ENCODE peak calls at places on chromosomes 4 and X, in ten cellular contexts. One of them, this sample, is unnamed.

GRCh38 chr4:165905405-165906027 is 32.5 kb downstream of the TLL1 start:
- DNase-seq in D721Med: no peak
- DNase-seq in tibial nerve: no peak
- DNase-seq in mucosa of descending colon: no peak
- DNase-seq in omental fat pad: no peak
- DNase-seq in foreskin keratinocyte: peak; percentile 12
- DNase-seq in mammary epithelial cell: no peak
- DNase-seq in MCF 10A: peak; percentile 18
- DNase-seq in tibial artery: no peak
- DNase-seq in body of pancreas: no peak
- DNase-seq in this sample: no peak

GRCh38 chr4:57068237-57068981 is 41.8 kb downstream of the IGFBP7 start:
- DNase-seq in D721Med: no peak
- DNase-seq in tibial nerve: no peak
- DNase-seq in mucosa of descending colon: no peak
- DNase-seq in omental fat pad: no peak
- DNase-seq in foreskin keratinocyte: no peak
- DNase-seq in mammary epithelial cell: no peak
- DNase-seq in MCF 10A: no peak
- DNase-seq in tibial artery: no peak
- DNase-seq in body of pancreas: no peak
- DNase-seq in this sample: no peak

GRCh38 chrX:76253432-76253831 is 80.6 kb downstream of the PBDC1 start:
- DNase-seq in D721Med: no peak
- DNase-seq in tibial nerve: no peak
- DNase-seq in mucosa of descending colon: no peak
- DNase-seq in omental fat pad: no peak
- DNase-seq in foreskin keratinocyte: no peak
- DNase-seq in mammary epithelial cell: peak; percentile 32
- DNase-seq in MCF 10A: peak; percentile 66
- DNase-seq in tibial artery: no peak
- DNase-seq in body of pancreas: peak; percentile 11
- DNase-seq in this sample: peak; percentile 11

GRCh38 chr4:173270312-173271027 is 63.7 kb downstream of the HMGB2 start:
- DNase-seq in D721Med: no peak
- DNase-seq in tibial nerve: no peak
- DNase-seq in mucosa of descending colon: no peak
- DNase-seq in omental fat pad: no peak
- DNase-seq in foreskin keratinocyte: no peak
- DNase-seq in mammary epithelial cell: no peak
- DNase-seq in MCF 10A: no peak
- DNase-seq in tibial artery: no peak
- DNase-seq in body of pancreas: no peak
- DNase-seq in this sample: no peak

GRCh38 chr4:155442267-155443105 is 65.7 kb upstream of the MAP9 start:
- DNase-seq in D721Med: no peak
- DNase-seq in tibial nerve: peak; percentile 78
- DNase-seq in mucosa of descending colon: peak; percentile 64
- DNase-seq in omental fat pad: peak; percentile 82
- DNase-seq in foreskin keratinocyte: peak; percentile 14
- DNase-seq in mammary epithelial cell: peak; percentile 59
- DNase-seq in MCF 10A: peak; percentile 81
- DNase-seq in tibial artery: peak; percentile 87
- DNase-seq in body of pancreas: peak; percentile 86
- DNase-seq in this sample: peak; percentile 35

GRCh38 chr4:151808120-151808529 is 47.3 kb upstream of the GATB start:
- DNase-seq in D721Med: no peak
- DNase-seq in tibial nerve: no peak
- DNase-seq in mucosa of descending colon: no peak
- DNase-seq in omental fat pad: no peak
- DNase-seq in foreskin keratinocyte: no peak
- DNase-seq in mammary epithelial cell: peak; percentile 24
- DNase-seq in MCF 10A: peak; percentile 18
- DNase-seq in tibial artery: no peak
- DNase-seq in body of pancreas: no peak
- DNase-seq in this sample: no peak

GRCh38 chr4:47650584-47651130 is 165.6 kb downstream of the ATP10D start:
- DNase-seq in D721Med: no peak
- DNase-seq in tibial nerve: no peak
- DNase-seq in mucosa of descending colon: no peak
- DNase-seq in omental fat pad: no peak
- DNase-seq in foreskin keratinocyte: no peak
- DNase-seq in mammary epithelial cell: no peak
- DNase-seq in MCF 10A: peak; percentile 20
- DNase-seq in tibial artery: no peak
- DNase-seq in body of pancreas: no peak
- DNase-seq in this sample: no peak

GRCh38 chrX:107450823-107451509 is 1.5 kb downstream of the FRMPD3 start:
- DNase-seq in D721Med: no peak
- DNase-seq in tibial nerve: no peak
- DNase-seq in mucosa of descending colon: no peak
- DNase-seq in omental fat pad: no peak
- DNase-seq in foreskin keratinocyte: no peak
- DNase-seq in mammary epithelial cell: no peak
- DNase-seq in MCF 10A: no peak
- DNase-seq in tibial artery: no peak
- DNase-seq in body of pancreas: no peak
- DNase-seq in this sample: no peak

GRCh38 chrX:69231903-69232302 is 66.7 kb upstream of the PJA1 start:
- DNase-seq in D721Med: no peak
- DNase-seq in tibial nerve: no peak
- DNase-seq in mucosa of descending colon: no peak
- DNase-seq in omental fat pad: no peak
- DNase-seq in foreskin keratinocyte: no peak
- DNase-seq in mammary epithelial cell: peak; percentile 56
- DNase-seq in MCF 10A: peak; percentile 39
- DNase-seq in tibial artery: no peak
- DNase-seq in body of pancreas: no peak
- DNase-seq in this sample: no peak

GRCh38 chrX:2243913-2244460 is 256.8 kb downstream of the DHRSX start:
- DNase-seq in D721Med: no peak
- DNase-seq in tibial nerve: no peak
- DNase-seq in mucosa of descending colon: no peak
- DNase-seq in omental fat pad: no peak
- DNase-seq in foreskin keratinocyte: no peak
- DNase-seq in mammary epithelial cell: no peak
- DNase-seq in MCF 10A: no peak
- DNase-seq in tibial artery: no peak
- DNase-seq in body of pancreas: no peak
- DNase-seq in this sample: no peak

GRCh38 chrX:18377802-18378201 is 23.3 kb upstream of the SCML2 start:
- DNase-seq in D721Med: no peak
- DNase-seq in tibial nerve: no peak
- DNase-seq in mucosa of descending colon: no peak
- DNase-seq in omental fat pad: no peak
- DNase-seq in foreskin keratinocyte: no peak
- DNase-seq in mammary epithelial cell: no peak
- DNase-seq in MCF 10A: peak; percentile 37
- DNase-seq in tibial artery: no peak
- DNase-seq in body of pancreas: peak; percentile 28
- DNase-seq in this sample: no peak

GRCh38 chr4:173057906-173058305 is 110.7 kb upstream of the GALNT7 start:
- DNase-seq in D721Med: no peak
- DNase-seq in tibial nerve: no peak
- DNase-seq in mucosa of descending colon: no peak
- DNase-seq in omental fat pad: no peak
- DNase-seq in foreskin keratinocyte: no peak
- DNase-seq in mammary epithelial cell: no peak
- DNase-seq in MCF 10A: no peak
- DNase-seq in tibial artery: no peak
- DNase-seq in body of pancreas: no peak
- DNase-seq in this sample: no peak

GRCh38 chr4:85603437-85604336 is 128.7 kb downstream of the ARHGAP24 start:
- DNase-seq in D721Med: no peak
- DNase-seq in tibial nerve: no peak
- DNase-seq in mucosa of descending colon: no peak
- DNase-seq in omental fat pad: no peak
- DNase-seq in foreskin keratinocyte: no peak
- DNase-seq in mammary epithelial cell: no peak
- DNase-seq in MCF 10A: no peak
- DNase-seq in tibial artery: no peak
- DNase-seq in body of pancreas: no peak
- DNase-seq in this sample: no peak

GRCh38 chr4:83248486-83248885 is 36.1 kb downstream of the COQ2 start:
- DNase-seq in D721Med: no peak
- DNase-seq in tibial nerve: no peak
- DNase-seq in mucosa of descending colon: no peak
- DNase-seq in omental fat pad: no peak
- DNase-seq in foreskin keratinocyte: no peak
- DNase-seq in mammary epithelial cell: peak; percentile 60
- DNase-seq in MCF 10A: no peak
- DNase-seq in tibial artery: no peak
- DNase-seq in body of pancreas: no peak
- DNase-seq in this sample: no peak

GRCh38 chrX:83934220-83934619 is 73.3 kb downstream of the CYLC1 start:
- DNase-seq in D721Med: no peak
- DNase-seq in tibial nerve: no peak
- DNase-seq in mucosa of descending colon: no peak
- DNase-seq in omental fat pad: no peak
- DNase-seq in foreskin keratinocyte: no peak
- DNase-seq in mammary epithelial cell: no peak
- DNase-seq in MCF 10A: peak; percentile 15
- DNase-seq in tibial artery: no peak
- DNase-seq in body of pancreas: no peak
- DNase-seq in this sample: no peak
- TF ChIP-seq CTCF in D721Med: no peak
- TF ChIP-seq CTCF in tibial nerve: no peak
- TF ChIP-seq CTCF in mucosa of descending colon: no peak
- TF ChIP-seq CTCF in omental fat pad: no peak
- TF ChIP-seq CTCF in foreskin keratinocyte: no peak
- TF ChIP-seq CTCF in mammary epithelial cell: no peak
- TF ChIP-seq CTCF in MCF 10A: peak; percentile 32
- TF ChIP-seq CTCF in tibial artery: no peak
- TF ChIP-seq CTCF in body of pancreas: no peak
- TF ChIP-seq CTCF in this sample: no peak

GRCh38 chr4:929096-929765 is 2.9 kb downstream of the GAK start:
- DNase-seq in D721Med: no peak
- DNase-seq in tibial nerve: no peak
- DNase-seq in mucosa of descending colon: no peak
- DNase-seq in omental fat pad: no peak
- DNase-seq in foreskin keratinocyte: no peak
- DNase-seq in mammary epithelial cell: no peak
- DNase-seq in MCF 10A: no peak
- DNase-seq in tibial artery: peak; percentile 51
- DNase-seq in body of pancreas: no peak
- DNase-seq in this sample: no peak

GRCh38 chr4:924107-925096 is 7.7 kb downstream of the GAK start:
- DNase-seq in D721Med: no peak
- DNase-seq in tibial nerve: no peak
- DNase-seq in mucosa of descending colon: peak; percentile 55
- DNase-seq in omental fat pad: no peak
- DNase-seq in foreskin keratinocyte: peak; percentile 34
- DNase-seq in mammary epithelial cell: peak; percentile 59
- DNase-seq in MCF 10A: no peak
- DNase-seq in tibial artery: peak; percentile 27
- DNase-seq in body of pancreas: no peak
- DNase-seq in this sample: no peak

GRCh38 chr4:925771-926500 is 6.2 kb downstream of the GAK start:
- DNase-seq in D721Med: no peak
- DNase-seq in tibial nerve: no peak
- DNase-seq in mucosa of descending colon: no peak
- DNase-seq in omental fat pad: no peak
- DNase-seq in foreskin keratinocyte: no peak
- DNase-seq in mammary epithelial cell: no peak
- DNase-seq in MCF 10A: no peak
- DNase-seq in tibial artery: peak; percentile 33
- DNase-seq in body of pancreas: peak; percentile 7
- DNase-seq in this sample: no peak

GRCh38 chr4:925171-925570 is 6.9 kb downstream of the GAK start:
- DNase-seq in D721Med: no peak
- DNase-seq in tibial nerve: no peak
- DNase-seq in mucosa of descending colon: no peak
- DNase-seq in omental fat pad: no peak
- DNase-seq in foreskin keratinocyte: no peak
- DNase-seq in mammary epithelial cell: no peak
- DNase-seq in MCF 10A: no peak
- DNase-seq in tibial artery: peak; percentile 37
- DNase-seq in body of pancreas: no peak
- DNase-seq in this sample: no peak

DNA sequence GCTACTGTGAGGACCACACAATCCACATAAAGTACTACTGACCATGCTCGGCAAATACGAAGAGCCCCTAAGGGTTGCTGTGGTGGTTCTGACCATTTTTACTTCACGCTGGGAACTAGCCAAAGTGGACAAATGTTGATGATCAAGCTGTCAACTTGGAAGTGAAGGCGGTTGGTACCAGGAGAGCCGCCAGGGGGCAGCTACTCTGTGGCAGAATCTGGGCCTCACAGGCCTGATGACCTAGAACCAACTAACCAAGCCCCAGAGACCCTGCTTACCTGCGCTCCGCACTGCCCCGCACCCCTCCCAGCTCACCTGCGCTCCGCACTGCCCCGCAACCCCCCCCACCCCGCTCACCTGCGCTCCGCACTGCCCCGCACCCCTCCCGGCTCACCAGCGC is 5.6 kb downstream of the GAK start:
- DNase-seq in D721Med: no peak
- DNase-seq in tibial nerve: no peak
- DNase-seq in mucosa of descending colon: no peak
- DNase-seq in omental fat pad: no peak
- DNase-seq in foreskin keratinocyte: no peak
- DNase-seq in mammary epithelial cell: no peak
- DNase-seq in MCF 10A: peak; percentile 27
- DNase-seq in tibial artery: peak; percentile 23
- DNase-seq in body of pancreas: peak; percentile 60
- DNase-seq in this sample: no peak
- TF ChIP-seq CTCF in D721Med: no peak
- TF ChIP-seq CTCF in tibial nerve: no peak
- TF ChIP-seq CTCF in mucosa of descending colon: no peak
- TF ChIP-seq CTCF in omental fat pad: no peak
- TF ChIP-seq CTCF in foreskin keratinocyte: peak; percentile 55
- TF ChIP-seq CTCF in mammary epithelial cell: peak; percentile 9
- TF ChIP-seq CTCF in MCF 10A: peak; percentile 22
- TF ChIP-seq CTCF in tibial artery: no peak
- TF ChIP-seq CTCF in body of pancreas: peak; percentile 37
- TF ChIP-seq CTCF in this sample: peak; percentile 18

GRCh38 chr4:139176299-139177048 is 544 bp downstream of the ELF2 start:
- DNase-seq in D721Med: no peak
- DNase-seq in tibial nerve: peak; percentile 76
- DNase-seq in mucosa of descending colon: peak; percentile 90
- DNase-seq in omental fat pad: peak; percentile 55
- DNase-seq in foreskin keratinocyte: peak; percentile 18
- DNase-seq in mammary epithelial cell: peak; percentile 71
- DNase-seq in MCF 10A: peak; percentile 75
- DNase-seq in tibial artery: peak; percentile 94
- DNase-seq in body of pancreas: peak; percentile 84
- DNase-seq in this sample: no peak
- TF ChIP-seq CTCF in D721Med: no peak
- TF ChIP-seq CTCF in tibial nerve: peak; percentile 9
- TF ChIP-seq CTCF in mucosa of descending colon: no peak
- TF ChIP-seq CTCF in omental fat pad: no peak
- TF ChIP-seq CTCF in foreskin keratinocyte: no peak
- TF ChIP-seq CTCF in mammary epithelial cell: no peak
- TF ChIP-seq CTCF in MCF 10A: no peak
- TF ChIP-seq CTCF in tibial artery: no peak
- TF ChIP-seq CTCF in body of pancreas: no peak
- TF ChIP-seq CTCF in this sample: no peak

DNA sequence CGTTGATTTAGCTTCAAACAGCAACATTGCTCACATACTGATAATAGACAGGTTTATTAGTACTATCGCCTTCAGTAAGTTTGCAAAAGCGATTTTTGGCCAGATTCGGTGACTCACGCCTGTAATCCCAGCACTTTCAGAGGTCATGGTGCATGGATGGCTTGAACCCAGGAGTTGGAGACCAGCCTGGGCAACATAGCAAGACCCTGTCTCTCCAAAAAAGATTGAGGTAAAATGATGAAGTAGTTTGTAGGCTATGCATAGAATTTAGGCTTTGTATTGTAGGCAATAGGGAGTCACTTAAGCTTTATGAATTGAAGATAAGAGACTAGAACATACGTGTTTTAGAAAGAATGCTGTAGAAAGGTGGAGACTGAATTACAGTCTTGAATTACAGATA is 1.1 kb upstream of the GNPDA2 start:
- DNase-seq in D721Med: no peak
- DNase-seq in tibial nerve: no peak
- DNase-seq in mucosa of descending colon: no peak
- DNase-seq in omental fat pad: no peak
- DNase-seq in foreskin keratinocyte: no peak
- DNase-seq in mammary epithelial cell: no peak
- DNase-seq in MCF 10A: no peak
- DNase-seq in tibial artery: no peak
- DNase-seq in body of pancreas: no peak
- DNase-seq in this sample: no peak
- TF ChIP-seq CTCF in D721Med: no peak
- TF ChIP-seq CTCF in tibial nerve: no peak
- TF ChIP-seq CTCF in mucosa of descending colon: no peak
- TF ChIP-seq CTCF in omental fat pad: no peak
- TF ChIP-seq CTCF in foreskin keratinocyte: no peak
- TF ChIP-seq CTCF in mammary epithelial cell: no peak
- TF ChIP-seq CTCF in MCF 10A: no peak
- TF ChIP-seq CTCF in tibial artery: no peak
- TF ChIP-seq CTCF in body of pancreas: no peak
- TF ChIP-seq CTCF in this sample: no peak

This sample was measured in AG09319.